ENCODE peak calls at places on chromosomes 4 and X, in six cellular contexts. C is stimulated activated effector memory CD8-positive, alpha-beta T cell treated with anti-CD3 and anti-CD28 coated beads, Interleukin-12 subunit alpha, Interleukin-12 subunit beta, amount 100 ng/mL, for 72 hours; E is HT1080; T is activated CD4-positive, CD25-positive, alpha-beta regulatory T cell treated with anti-CD3 and anti-CD28 coated beads, Interleukin-2, amount 50 U/mL, for 16 hours; U is stimulated activated CD4-positive, alpha-beta T cell treated with anti-CD3 and anti-CD28 coated beads, Interleukin-4, amount 100 ng/mL, for 24 hours; W is epithelial cell of esophagus. L is an unnamed sample.

GRCh38 chrX:48045410-48046311 is 25.8 kb downstream of the ZNF630 start:
- DNase-seq in W (peak), U (no peak), T (no peak), C (no peak), E (peak), L (no peak)

GRCh38 chr4:125732682-125733081 is 417.9 kb downstream of the FAT4 start:
- DNase-seq in E (no peak), U (no peak), W (no peak), C (no peak), T (no peak), L (no peak)

GRCh38 chr4:159413252-159413941 is 310.5 kb downstream of the RAPGEF2 start:
- DNase-seq in U (no peak), E (no peak), T (no peak), W (peak), C (no peak), L (no peak)

GRCh38 chr4:125132281-125132680 is 182.5 kb upstream of the FAT4 start:
- DNase-seq in T (no peak), W (no peak), C (no peak), U (no peak), E (no peak), L (no peak)

GRCh38 chrX:9816094-9816700 is 30.0 kb downstream of the SHROOM2 start:
- DNase-seq in W (peak), E (peak), C (no peak), T (no peak), U (no peak), L (no peak)

GRCh38 chrX:40096395-40097091 is 1.2 kb downstream of the BCOR start:
- DNase-seq in T (no peak), C (no peak), E (no peak), U (peak), W (no peak), L (peak)

GRCh38 chr4:112813790-112814189 is 176.8 kb downstream of the LARP7 start:
- DNase-seq in W (peak), E (peak), T (no peak), U (no peak), C (no peak), L (peak)

GRCh38 chr4:88846232-88846790 is 148.7 kb upstream of the NAP1L5 start:
- DNase-seq in T (no peak), U (no peak), C (no peak), E (peak), W (peak), L (no peak)

GRCh38 chr4:74480267-74480666 is 35.3 kb downstream of the AREG start:
- DNase-seq in T (no peak), W (peak), U (no peak), E (no peak), C (no peak), L (no peak)

GRCh38 chrX:84248226-84248625 is 60.2 kb upstream of the RPS6KA6 start:
- DNase-seq in T (no peak), U (no peak), C (no peak), E (peak), W (peak), L (no peak)

GRCh38 chrX:9164535-9165425 is 130.9 kb upstream of the FAM9B start:
- DNase-seq in W (peak), T (no peak), U (no peak), C (no peak), E (no peak), L (peak)